ENCODE peak calls at places on chromosomes 2 and 18, in five cellular contexts. I, K, G, H and R are unnamed samples.

GRCh38 chr2:217918220-217919024 is 84.4 kb downstream of the TNS1 start:
- DNase-seq in K (no peak), I (peak; percentile 31), H (peak; percentile 39), G (no peak), R (no peak)

GRCh38 chr2:197813093-197813787 is 8.8 kb downstream of the PLCL1 start:
- DNase-seq in G (peak; percentile 12), H (peak; percentile 56), K (no peak), I (peak; percentile 68), R (peak; percentile 34)

GRCh38 chr18:10508546-10508945 is 17.3 kb upstream of the NAPG start:
- DNase-seq in I (no peak), G (no peak), H (no peak), K (no peak), R (no peak)

GRCh38 chr18:45589559-45590041 is 25.7 kb upstream of the SLC14A2 start:
- DNase-seq in I (no peak), G (no peak), K (no peak), H (no peak), R (no peak)

GRCh38 chr2:205017912-205018311 is 472.6 kb downstream of the PARD3B start:
- DNase-seq in G (no peak), I (no peak), K (no peak), H (no peak), R (no peak)

GRCh38 chr18:26575865-26576217 is 27.5 kb upstream of the KCTD1 start:
- DNase-seq in H (no peak), G (no peak), I (no peak), K (no peak), R (peak; percentile 81)

GRCh38 chr2:8394131-8394530 is 287.7 kb upstream of the ID2 start:
- DNase-seq in I (no peak), G (no peak), H (no peak), K (no peak), R (no peak)

GRCh38 chr2:624551-625347 is 52.5 kb downstream of the TMEM18 start:
- DNase-seq in H (no peak), I (no peak), G (no peak), K (no peak), R (no peak)

GRCh38 chr18:63099848-63100625 is 219.5 kb downstream of the BCL2 start:
- DNase-seq in I (no peak), K (peak; percentile 54), H (no peak), G (no peak), R (no peak)

GRCh38 chr2:188984126-188984525 is 10.0 kb downstream of the COL3A1 start:
- DNase-seq in I (no peak), G (no peak), K (no peak), H (no peak), R (no peak)

GRCh38 chr2:161418275-161418714 is 2.2 kb downstream of the TBR1 start:
- DNase-seq in I (no peak), G (no peak), K (no peak), H (no peak), R (no peak)

GRCh38 chr2:20186078-20186854 is 38.7 kb downstream of the SDC1 start:
- DNase-seq in I (peak; percentile 94), K (no peak), G (no peak), H (peak; percentile 66), R (no peak)

GRCh38 chr2:228705331-228705730 is 523.8 kb upstream of the SPHKAP start:
- DNase-seq in G (no peak), K (no peak), I (no peak), H (no peak), R (no peak)

GRCh38 chr2:238331916-238332315 is 11.6 kb downstream of the TRAF3IP1 start:
- DNase-seq in H (no peak), K (no peak), G (no peak), I (no peak), R (no peak)

GRCh38 chr2:14554829-14555580 is 77.5 kb upstream of the LRATD1 start:
- DNase-seq in K (no peak), I (no peak), H (no peak), G (no peak), R (peak; percentile 54)

GRCh38 chr2:144942516-144943256 is 422.8 kb upstream of the ZEB2 start:
- DNase-seq in G (no peak), H (no peak), K (no peak), I (no peak), R (no peak)

GRCh38 chr18:6509417-6510198 is 94.9 kb upstream of the L3MBTL4 start:
- DNase-seq in H (no peak), K (no peak), G (no peak), I (no peak), R (no peak)

GRCh38 chr2:239673641-239674040 is 272.8 kb upstream of the HDAC4 start:
- DNase-seq in H (no peak), G (no peak), I (no peak), K (no peak), R (no peak)

GRCh38 chr2:180781276-180781675 is 199.1 kb upstream of the UBE2E3 start:
- DNase-seq in G (no peak), K (no peak), I (no peak), H (no peak), R (no peak)
- TF ChIP-seq JUND in G (no peak), K (no peak), I (no peak), H (no peak), R (no peak)

GRCh38 chr2:23419171-23420090 is 34.5 kb downstream of the KLHL29 start:
- DNase-seq in H (no peak), I (no peak), G (no peak), K (no peak), R (no peak)
- TF ChIP-seq JUND in H (no peak), I (no peak), G (no peak), K (no peak), R (no peak)

GRCh38 chr2:28747714-28748113 is 3.9 kb upstream of the PPP1CB start:
- DNase-seq in H (no peak), K (no peak), G (no peak), I (no peak), R (no peak)
- TF ChIP-seq JUND in H (no peak), K (no peak), G (no peak), I (no peak), R (no peak)

GRCh38 chr2:43397821-43398220 is 171.4 kb upstream of the ZFP36L2 start:
- DNase-seq in I (no peak), G (no peak), H (no peak), K (no peak), R (peak; percentile 87)

GRCh38 chr2:43400508-43400907 is 174.1 kb upstream of the ZFP36L2 start:
- DNase-seq in H (no peak), I (no peak), K (no peak), G (no peak), R (no peak)

GRCh38 chr2:43399098-43399497 is 172.7 kb upstream of the ZFP36L2 start:
- DNase-seq in K (no peak), I (no peak), H (no peak), G (no peak), R (no peak)

GRCh38 chr2:43397411-43397810 is 171.0 kb upstream of the ZFP36L2 start:
- DNase-seq in I (no peak), K (no peak), G (no peak), H (no peak), R (no peak)

DNA sequence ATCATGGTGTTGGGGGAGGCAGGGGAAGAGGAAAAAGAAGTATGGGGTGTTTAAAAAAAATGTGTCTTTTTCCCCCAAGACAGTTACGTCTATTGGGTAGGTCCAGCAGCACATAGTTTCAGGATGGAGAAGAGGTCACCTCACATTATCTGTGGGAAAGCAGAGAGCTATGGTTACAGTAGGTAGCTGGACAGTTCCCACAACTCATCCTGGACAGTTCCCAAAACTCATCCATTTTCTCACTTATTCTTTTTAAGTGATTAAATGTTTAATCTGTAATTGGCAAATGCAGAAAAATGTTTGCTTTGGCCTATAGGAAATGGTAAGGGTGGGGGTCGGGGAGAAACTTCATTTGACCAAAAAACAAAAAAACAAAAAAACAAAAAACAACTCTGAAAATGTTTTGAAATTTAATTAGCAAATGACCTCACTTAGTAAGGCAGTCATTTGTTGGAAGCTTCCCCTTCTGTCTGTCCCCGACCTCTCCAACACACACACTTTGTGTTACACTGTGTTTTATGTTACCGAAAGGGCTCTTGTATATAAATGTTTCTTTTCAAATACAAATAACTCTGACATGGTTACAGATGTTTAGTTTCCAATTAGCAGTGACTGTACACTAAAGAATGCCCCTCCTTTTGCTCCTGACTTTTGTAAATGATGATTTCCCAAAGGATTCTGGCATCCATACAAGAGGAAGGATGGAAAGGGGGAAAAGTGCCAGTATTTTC is 173.3 kb upstream of the ZFP36L2 start:
- DNase-seq in I (no peak), G (no peak), K (no peak), H (no peak), R (no peak)
- TF ChIP-seq JUND in I (no peak), G (no peak), K (no peak), H (no peak), R (no peak)

GRCh38 chr18:32848836-32849235 is 76.0 kb upstream of the KLHL14 start:
- DNase-seq in I (no peak), G (no peak), K (no peak), H (no peak), R (no peak)
- TF ChIP-seq JUND in I (no peak), G (no peak), K (no peak), H (no peak), R (no peak)